ENCODE peak calls at places on chromosomes 2 and 18, in eight cellular contexts. K, Y, G, Z, A, P, Q and E are unnamed samples.

GRCh38 chr18:50262977-50263376 is 3.3 kb downstream of the CFAP53 start:
- DNase-seq in K (no peak), Y (no peak), G (no peak), Z (no peak), A (no peak), P (no peak), Q (no peak), E (no peak)

GRCh38 chr2:174763793-174764179 is 486 bp downstream of the CHRNA1 start:
- DNase-seq in K (no peak), Y (no peak), G (no peak), Z (no peak), A (no peak), P (no peak), Q (no peak), E (no peak)

GRCh38 chr2:23556929-23557328 is 171.9 kb downstream of the KLHL29 start:
- DNase-seq in K (peak; percentile 92), Y (no peak), G (no peak), Z (no peak), A (no peak), P (no peak), Q (no peak), E (peak; percentile 99)

GRCh38 chr2:237904806-237905599 is 45.6 kb downstream of the RAMP1 start:
- DNase-seq in K (no peak), Y (peak; percentile 68), G (no peak), Z (no peak), A (peak; percentile 89), P (no peak), Q (no peak), E (no peak)

GRCh38 chr2:6994569-6994968 is 77.4 kb downstream of the RNF144A start:
- DNase-seq in K (no peak), Y (no peak), G (no peak), Z (no peak), A (no peak), P (no peak), Q (no peak), E (no peak)

GRCh38 chr2:164721425-164721824 is 100.1 kb upstream of the GRB14 start:
- DNase-seq in K (no peak), Y (no peak), G (no peak), Z (no peak), A (no peak), P (no peak), Q (no peak), E (no peak)

GRCh38 chr2:67516899-67517530 is 119.9 kb downstream of the ETAA1 start:
- DNase-seq in K (no peak), Y (peak; percentile 96), G (no peak), Z (no peak), A (no peak), P (no peak), Q (no peak), E (peak; percentile 3)

GRCh38 chr2:224997802-224998201 is 44.5 kb downstream of the DOCK10 start:
- DNase-seq in K (no peak), Y (no peak), G (no peak), Z (no peak), A (no peak), P (no peak), Q (no peak), E (no peak)

GRCh38 chr2:234670052-234670451 is 173.2 kb upstream of the ARL4C start:
- DNase-seq in K (no peak), Y (peak; percentile 88), G (no peak), Z (no peak), A (no peak), P (peak; percentile 91), Q (peak; percentile 70), E (no peak)

GRCh38 chr2:52776571-52776970 is 991.0 kb upstream of the CHAC2 start:
- DNase-seq in K (no peak), Y (no peak), G (no peak), Z (no peak), A (no peak), P (no peak), Q (no peak), E (no peak)

GRCh38 chr2:9285921-9286320 is 79.3 kb downstream of the ASAP2 start:
- DNase-seq in K (no peak), Y (no peak), G (no peak), Z (no peak), A (no peak), P (no peak), Q (peak; percentile 13), E (no peak)

GRCh38 chr2:233209117-233209977 is 42.1 kb upstream of the ATG16L1 start:
- DNase-seq in K (no peak), Y (peak; percentile 67), G (no peak), Z (no peak), A (no peak), P (peak; percentile 86), Q (peak; percentile 87), E (peak; percentile 31)

GRCh38 chr2:126804347-126804746 is 94.3 kb upstream of the TEX51 start:
- DNase-seq in K (no peak), Y (no peak), G (no peak), Z (no peak), A (no peak), P (no peak), Q (no peak), E (no peak)

GRCh38 chr2:68838641-68839040 is 32.6 kb downstream of the BMP10 start:
- DNase-seq in K (no peak), Y (no peak), G (no peak), Z (no peak), A (no peak), P (no peak), Q (no peak), E (no peak)

GRCh38 chr2:235244497-235245215 is 249.2 kb upstream of the AGAP1 start:
- DNase-seq in K (no peak), Y (no peak), G (no peak), Z (no peak), A (no peak), P (no peak), Q (no peak), E (no peak)

GRCh38 chr2:45256867-45257641 is 247.8 kb upstream of the SIX2 start:
- DNase-seq in K (no peak), Y (no peak), G (no peak), Z (no peak), A (no peak), P (no peak), Q (no peak), E (peak; percentile 72)

GRCh38 chr18:12155996-12156395 is 62.4 kb downstream of the ANKRD62 start:
- DNase-seq in K (no peak), Y (no peak), G (no peak), Z (no peak), A (no peak), P (no peak), Q (no peak), E (no peak)

GRCh38 chr2:206805922-206806607 is 40.7 kb downstream of the FASTKD2 start:
- DNase-seq in K (no peak), Y (peak; percentile 50), G (no peak), Z (no peak), A (no peak), P (no peak), Q (peak; percentile 24), E (no peak)

GRCh38 chr2:222900354-222900753 is 39.5 kb downstream of the ACSL3 start:
- DNase-seq in K (no peak), Y (peak; percentile 42), G (no peak), Z (no peak), A (no peak), P (no peak), Q (peak; percentile 57), E (no peak)

GRCh38 chr2:121664086-121664485 is 14.8 kb upstream of the CLASP1 start:
- DNase-seq in K (no peak), Y (no peak), G (no peak), Z (no peak), A (no peak), P (no peak), Q (peak; percentile 77), E (no peak)

GRCh38 chr18:77067315-77068061 is 65.1 kb downstream of the MBP start:
- DNase-seq in K (no peak), Y (peak; percentile 92), G (peak; percentile 57), Z (peak; percentile 37), A (peak; percentile 77), P (peak; percentile 81), Q (peak; percentile 86), E (no peak)

GRCh38 chr2:62196278-62196901 is 475 bp downstream of the B3GNT2 start:
- DNase-seq in K (peak; percentile 41), Y (no peak), G (peak; percentile 35), Z (peak; percentile 45), A (peak; percentile 70), P (no peak), Q (peak; percentile 44), E (peak; percentile 41)

GRCh38 chr2:47888581-47889280 is 17.6 kb downstream of the FBXO11 start:
- DNase-seq in K (no peak), Y (peak; percentile 32), G (no peak), Z (peak; percentile 10), A (no peak), P (no peak), Q (no peak), E (no peak)

GRCh38 chr2:69056071-69056470 is 43.1 kb downstream of the ANTXR1 start:
- DNase-seq in K (no peak), Y (no peak), G (no peak), Z (no peak), A (no peak), P (no peak), Q (no peak), E (no peak)

GRCh38 chr18:74082476-74083070 is 65.1 kb downstream of the FBXO15 start:
- DNase-seq in K (no peak), Y (peak; percentile 34), G (peak; percentile 44), Z (peak; percentile 42), A (no peak), P (no peak), Q (peak; percentile 55), E (peak; percentile 53)

GRCh38 chr2:24538720-24539119 is 47.7 kb downstream of the NCOA1 start:
- DNase-seq in K (no peak), Y (no peak), G (no peak), Z (no peak), A (no peak), P (no peak), Q (no peak), E (no peak)

GRCh38 chr2:48173141-48173540 is 266.8 kb upstream of the FBXO11 start:
- DNase-seq in K (no peak), Y (no peak), G (no peak), Z (no peak), A (no peak), P (no peak), Q (peak; percentile 70), E (no peak)

GRCh38 chr2:178194600-178195389 is 483 bp downstream of the OSBPL6 start:
- DNase-seq in K (peak; percentile 27), Y (peak; percentile 48), G (no peak), Z (no peak), A (peak; percentile 62), P (peak; percentile 25), Q (peak; percentile 58), E (peak; percentile 50)

GRCh38 chr18:64037812-64038414 is 68.0 kb downstream of the SERPINB8 start:
- DNase-seq in K (peak; percentile 18), Y (peak; percentile 20), G (no peak), Z (no peak), A (no peak), P (no peak), Q (peak; percentile 74), E (peak; percentile 63)

GRCh38 chr2:195382186-195382585 is 274.8 kb upstream of the SLC39A10 start:
- DNase-seq in K (no peak), Y (no peak), G (peak; percentile 15), Z (peak; percentile 6), A (no peak), P (no peak), Q (no peak), E (no peak)